ENCODE peak calls at places on chromosomes 16 and 17, in four cellular contexts. O, R, J and M are unnamed samples.

GRCh38 chr16:14961405-14962186 is 13.2 kb upstream of the PDXDC1 start:
- DNase-seq in J (no peak), O (no peak), R (no peak), M (no peak)

GRCh38 chr17:48054238-48055185 is 6.4 kb downstream of the NFE2L1 start:
- DNase-seq in R (peak; percentile 69), O (peak; percentile 60), J (no peak), M (no peak)

GRCh38 chr16:4976611-4977145 is 18.5 kb downstream of the SEC14L5 start:
- DNase-seq in O (no peak), J (peak; percentile 76), R (no peak), M (no peak)

GRCh38 chr17:8185580-8186445 is 4.2 kb downstream of the BORCS6 start:
- DNase-seq in J (peak; percentile 65), O (peak; percentile 57), R (peak; percentile 33), M (peak; percentile 88)

GRCh38 chr16:85258616-85259015 is 146.3 kb upstream of the CIBAR2 start:
- DNase-seq in R (no peak), O (no peak), J (no peak), M (no peak)

GRCh38 chr17:2580641-2581040 is 12.8 kb upstream of the PAFAH1B1 start:
- DNase-seq in J (no peak), R (no peak), O (no peak), M (no peak)

GRCh38 chr16:66878067-66878466 is 2.2 kb upstream of the PDP2 start:
- DNase-seq in R (no peak), J (no peak), O (no peak), M (no peak)

GRCh38 chr17:58338907-58339774 is 10.5 kb upstream of the TSPOAP1 start:
- DNase-seq in J (peak; percentile 38), R (peak; percentile 79), O (peak; percentile 88), M (no peak)

GRCh38 chr17:47611372-47612350 is 38.1 kb upstream of the KPNB1 start:
- DNase-seq in R (no peak), O (peak; percentile 16), J (no peak), M (no peak)

GRCh38 chr16:82735176-82735575 is 108.4 kb downstream of the CDH13 start:
- DNase-seq in R (no peak), J (no peak), O (no peak), M (no peak)
- TF ChIP-seq MAZ in R (no peak), J (no peak), O (no peak), M (no peak)

GRCh38 chr17:1315409-1315808 is 35.9 kb downstream of the TRARG1 start:
- DNase-seq in R (no peak), J (no peak), O (no peak), M (no peak)
- TF ChIP-seq MAZ in R (no peak), J (no peak), O (no peak), M (no peak)

DNA sequence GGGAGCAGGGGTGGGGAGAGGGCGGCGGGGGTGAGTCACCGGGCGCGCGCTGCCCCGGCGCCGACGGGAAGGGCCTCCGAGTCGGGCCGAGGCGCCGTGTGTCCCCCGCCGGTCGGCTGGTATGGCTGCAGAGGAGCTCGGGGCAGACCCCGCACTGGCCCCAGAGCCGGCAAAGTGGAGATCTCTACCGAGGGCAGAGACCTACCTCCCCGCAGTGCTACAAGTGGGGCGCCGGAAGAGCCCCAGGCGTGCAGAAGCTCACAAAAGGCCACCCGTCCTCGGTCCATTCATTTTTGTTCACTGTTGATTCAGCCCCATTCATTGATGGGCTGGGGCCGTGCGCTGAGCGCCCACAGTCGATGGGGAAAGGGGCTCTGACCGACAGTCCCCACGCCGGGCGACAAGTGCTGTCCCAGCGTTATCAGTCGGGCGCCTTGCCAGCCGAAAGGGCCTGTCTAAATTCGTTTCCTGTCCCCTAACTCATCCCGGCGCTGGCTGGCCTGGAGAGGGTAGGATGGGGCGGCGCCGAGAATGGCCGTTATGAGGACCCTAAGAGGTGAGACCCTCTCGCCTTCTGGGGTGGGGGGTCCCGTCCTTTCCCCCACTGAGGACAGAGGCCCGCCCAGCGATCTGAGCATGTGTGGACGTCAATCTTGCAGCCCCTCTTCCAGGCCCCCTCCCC is 703 bp upstream of the ENO3 start:
- DNase-seq in R (peak; percentile 27), J (peak; percentile 56), O (no peak), M (peak; percentile 36)
- TF ChIP-seq MAZ in R (peak; percentile 1), J (peak; percentile 61), O (no peak), M (no peak)

DNA sequence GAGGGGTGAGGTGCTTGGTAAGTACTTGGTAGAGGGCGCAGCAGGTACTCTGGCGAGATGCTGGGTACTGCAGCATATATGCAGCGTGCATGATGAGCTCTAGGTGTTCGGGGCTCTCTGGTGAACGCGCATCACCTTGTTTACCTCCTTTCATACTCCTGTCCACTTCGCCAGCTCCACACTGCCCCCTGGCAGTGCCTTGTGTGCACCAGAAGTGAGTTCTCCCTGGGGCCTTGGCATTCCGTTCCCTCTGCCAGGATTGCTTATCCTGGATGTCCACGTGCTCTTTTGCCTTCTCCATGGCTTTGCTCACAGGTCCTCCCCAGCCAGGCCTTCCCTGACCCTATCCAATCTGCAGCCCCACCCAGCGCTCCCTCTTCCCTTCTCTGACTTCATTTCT is 154.2 kb downstream of the MRM1 start:
- DNase-seq in O (no peak), J (peak; percentile 20), R (peak; percentile 63), M (peak; percentile 70)
- TF ChIP-seq MAZ in O (no peak), J (no peak), R (no peak), M (no peak)

DNA sequence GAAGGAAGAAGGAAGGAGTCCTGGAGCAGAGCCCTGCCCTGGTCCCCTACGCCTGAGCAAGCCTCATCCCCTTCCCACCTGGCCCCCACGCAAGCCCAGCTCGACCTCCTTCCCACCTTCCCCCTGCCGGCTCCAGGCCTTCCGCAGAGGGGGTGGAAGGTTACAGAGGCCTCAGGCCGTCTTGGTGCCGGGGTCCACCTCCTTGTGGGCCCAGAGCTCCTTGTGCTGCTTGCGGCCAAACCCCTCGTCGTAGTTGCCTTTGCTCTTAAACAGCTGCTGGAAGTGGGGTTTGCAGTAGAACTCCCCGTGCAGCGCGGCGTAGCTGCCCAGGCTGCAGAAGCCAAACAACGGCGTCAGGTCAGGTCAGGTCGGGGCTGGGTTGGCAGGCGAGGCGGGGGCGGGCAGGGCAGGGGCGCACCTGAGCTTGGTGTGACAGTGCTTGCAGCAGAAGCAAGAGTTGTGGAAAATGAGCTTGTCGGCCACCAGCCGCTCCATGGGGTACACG is 1.5 kb downstream of the LIMD2 start:
- DNase-seq in O (no peak), R (no peak), J (no peak), M (no peak)
- TF ChIP-seq MAZ in O (no peak), R (no peak), J (no peak), M (no peak)